ENCODE peak calls at places on chromosomes 7 and 10, in five cellular contexts. I, K, N, T and R are unnamed samples.

GRCh38 chr7:149027560-149028345 is 552 bp downstream of the PDIA4 start:
- DNase-seq in I (no peak), K (peak), N (peak), T (peak), R (peak)

GRCh38 chr7:131501422-131501821 is 55.0 kb downstream of the PODXL start:
- DNase-seq in I (no peak), K (peak), N (peak), T (no peak), R (peak)

GRCh38 chr10:55460008-55460407 is 659.0 kb upstream of the PCDH15 start:
- DNase-seq in I (no peak), K (no peak), N (no peak), T (no peak), R (no peak)

GRCh38 chr7:5012985-5013384 is 32.7 kb upstream of the RBAK start:
- DNase-seq in I (no peak), K (no peak), N (no peak), T (no peak), R (no peak)

GRCh38 chr10:91514025-91514424 is 103.9 kb downstream of the HECTD2 start:
- DNase-seq in I (no peak), K (peak), N (peak), T (no peak), R (no peak)

GRCh38 chr10:94150541-94151184 is 156.9 kb downstream of the PLCE1 start:
- DNase-seq in I (no peak), K (no peak), N (no peak), T (no peak), R (no peak)

GRCh38 chr10:114021135-114021534 is 22.5 kb upstream of the ADRB1 start:
- DNase-seq in I (no peak), K (no peak), N (no peak), T (no peak), R (no peak)

GRCh38 chr7:67618569-67619543 is 622.2 kb downstream of the TYW1 start:
- DNase-seq in I (no peak), K (no peak), N (no peak), T (peak), R (no peak)

GRCh38 chr7:21507627-21508343 is 35.1 kb upstream of the DNAH11 start:
- DNase-seq in I (peak), K (peak), N (peak), T (peak), R (peak)

GRCh38 chr10:96339956-96340904 is 18.6 kb downstream of the OPALIN start:
- DNase-seq in I (peak), K (peak), N (peak), T (peak), R (peak)

GRCh38 chr7:112260941-112261340 is 54.4 kb downstream of the ZNF277 start:
- DNase-seq in I (no peak), K (no peak), N (no peak), T (no peak), R (no peak)

GRCh38 chr7:143891457-143891856 is 10.5 kb downstream of the TCAF1 start:
- DNase-seq in I (no peak), K (no peak), N (no peak), T (no peak), R (no peak)

GRCh38 chr10:79084012-79084971 is 15.5 kb downstream of the ZMIZ1 start:
- DNase-seq in I (peak), K (peak), N (peak), T (no peak), R (peak)

GRCh38 chr7:87933953-87934698 is at the start of gene ADAM22:
- DNase-seq in I (peak), K (peak), N (peak), T (peak), R (peak)

GRCh38 chr10:112216151-112216550 is 32.6 kb upstream of the GPAM start:
- DNase-seq in I (no peak), K (no peak), N (no peak), T (no peak), R (no peak)

GRCh38 chr10:122352817-122353525 is 21.5 kb upstream of the PLEKHA1 start:
- DNase-seq in I (no peak), K (no peak), N (no peak), T (no peak), R (no peak)

GRCh38 chr7:14096159-14096558 is 106.7 kb upstream of the ETV1 start:
- DNase-seq in I (no peak), K (no peak), N (no peak), T (no peak), R (no peak)

GRCh38 chr7:138979226-138979979 is 1.8 kb downstream of the KIAA1549 start:
- DNase-seq in I (no peak), K (peak), N (no peak), T (no peak), R (peak)

GRCh38 chr7:68246189-68246633 is 1249.6 kb downstream of the TYW1 start:
- DNase-seq in I (no peak), K (no peak), N (peak), T (no peak), R (no peak)

GRCh38 chr10:63505562-63505961 is 15.6 kb upstream of the REEP3 start:
- DNase-seq in I (no peak), K (no peak), N (no peak), T (no peak), R (no peak)

GRCh38 chr10:88473989-88474883 is 108.9 kb downstream of the RNLS start:
- DNase-seq in I (no peak), K (no peak), N (peak), T (no peak), R (no peak)

GRCh38 chr10:17425584-17426262 is 28.7 kb downstream of the ST8SIA6 start:
- DNase-seq in I (no peak), K (no peak), N (no peak), T (no peak), R (no peak)

GRCh38 chr7:128357366-128357662 is 4.2 kb downstream of the PRRT4 start:
- DNase-seq in I (no peak), K (no peak), N (no peak), T (peak), R (no peak)

GRCh38 chr10:47277352-47278151 is 22.4 kb upstream of the GDF10 start:
- DNase-seq in I (no peak), K (no peak), N (no peak), T (no peak), R (no peak)

GRCh38 chr10:27319752-27320561 is 79.4 kb upstream of the ACBD5 start:
- DNase-seq in I (peak), K (peak), N (peak), T (no peak), R (no peak)

GRCh38 chr7:38321515-38321944 is 48.1 kb upstream of the TARP start:
- DNase-seq in I (no peak), K (peak), N (peak), T (no peak), R (peak)

GRCh38 chr10:11424456-11425287 is 186.8 kb downstream of the USP6NL start:
- DNase-seq in I (peak), K (peak), N (peak), T (peak), R (peak)

GRCh38 chr7:154968336-154969001 is 34.5 kb downstream of the PAXIP1 start:
- DNase-seq in I (no peak), K (peak), N (no peak), T (peak), R (no peak)

GRCh38 chr7:111292026-111292430 is 201.1 kb downstream of the LRRN3 start:
- DNase-seq in I (no peak), K (peak), N (no peak), T (no peak), R (peak)

GRCh38 chr10:8035641-8036520 is 18.6 kb upstream of the GATA3 start:
- DNase-seq in I (no peak), K (no peak), N (no peak), T (no peak), R (no peak)

GRCh38 chr10:28763471-28763870 is 86.2 kb downstream of the BAMBI start:
- DNase-seq in I (no peak), K (no peak), N (peak), T (no peak), R (no peak)
- TF ChIP-seq CTCF in I (no peak), K (no peak), N (no peak), T (no peak), R (no peak)

DNA sequence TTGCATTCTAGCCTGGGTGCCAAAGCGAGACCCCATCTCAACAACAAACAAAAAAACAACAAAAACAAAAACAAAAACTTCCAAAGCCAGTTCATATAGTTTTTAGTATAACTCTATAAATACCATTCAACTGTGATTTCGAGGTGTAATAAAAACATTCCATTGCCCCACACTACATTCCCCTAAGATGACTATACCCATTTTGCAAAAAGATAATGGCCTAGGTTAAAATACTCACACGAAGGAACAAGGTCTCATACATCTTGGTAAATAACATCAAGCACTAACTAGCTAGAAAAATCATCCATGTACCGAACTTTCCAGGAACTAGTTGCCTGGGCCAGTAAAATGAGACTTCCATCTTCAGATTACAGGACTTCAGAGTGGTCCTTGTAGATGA is 55.4 kb downstream of the GLI3 start:
- DNase-seq in I (no peak), K (no peak), N (peak), T (no peak), R (no peak)
- TF ChIP-seq CTCF in I (no peak), K (no peak), N (no peak), T (no peak), R (no peak)

GRCh38 chr10:42422911-42423310 is 215.5 kb downstream of the ZNF33B start:
- DNase-seq in I (no peak), K (no peak), N (no peak), T (no peak), R (no peak)

GRCh38 chr10:42431095-42431494 is 207.3 kb downstream of the ZNF33B start:
- DNase-seq in I (no peak), K (no peak), N (no peak), T (no peak), R (no peak)

GRCh38 chr10:42428534-42428933 is 209.8 kb downstream of the ZNF33B start:
- DNase-seq in I (no peak), K (no peak), N (no peak), T (no peak), R (peak)
- TF ChIP-seq CTCF in I (no peak), K (peak), N (peak), T (peak), R (peak)

DNA sequence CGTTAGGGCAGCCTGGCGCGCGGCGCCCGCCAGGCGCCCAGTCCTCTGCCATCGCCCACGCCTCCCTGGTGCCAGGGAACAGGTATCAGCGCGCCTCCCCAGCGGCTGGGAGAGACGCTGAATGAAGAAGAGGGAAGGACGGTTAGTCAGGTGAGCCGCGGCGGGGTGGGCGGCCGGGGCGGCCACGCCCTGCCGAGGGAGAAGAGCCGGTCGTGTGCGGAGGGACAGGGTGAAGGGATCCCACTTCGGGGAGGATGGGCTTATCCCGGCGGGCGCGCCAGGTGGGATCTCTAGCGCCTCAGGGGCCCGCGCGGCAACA is 580 bp upstream of the ARL4A start:
- DNase-seq in I (no peak), K (no peak), N (no peak), T (no peak), R (no peak)
- TF ChIP-seq CTCF in I (peak), K (no peak), N (no peak), T (no peak), R (peak)